ENCODE peak calls at places on chromosomes 6 and 20, in five cellular contexts. U is neural progenitor cell, C is SK-N-SH, Q is GM23248, G is HCT116. A is an unnamed sample.

GRCh38 chr6:52664185-52664990 is 6.5 kb upstream of the TMEM14A start:
- DNase-seq in Q (peak), U (peak), C (peak), G (peak), A (peak)

GRCh38 chr6:73308712-73309533 is 45.2 kb downstream of the DPPA5 start:
- DNase-seq in Q (no peak), G (peak), U (peak), C (no peak), A (peak)

GRCh38 chr20:474581-474980 is 12.2 kb upstream of the TBC1D20 start:
- DNase-seq in Q (no peak), G (no peak), U (no peak), C (no peak), A (no peak)

GRCh38 chr6:33971580-33971979 is 167.8 kb upstream of the MLN start:
- DNase-seq in Q (no peak), C (no peak), U (no peak), G (no peak), A (no peak)

GRCh38 chr6:18004256-18004985 is 17.0 kb upstream of the KIF13A start:
- DNase-seq in U (no peak), G (no peak), C (no peak), Q (no peak), A (no peak)

GRCh38 chr20:37315293-37316110 is 26.0 kb downstream of the MANBAL start:
- DNase-seq in G (no peak), Q (peak), C (peak), U (no peak), A (no peak)

GRCh38 chr6:3977875-3978711 is 100.8 kb downstream of the FAM217A start:
- DNase-seq in G (peak), U (peak), Q (peak), C (no peak), A (peak)

GRCh38 chr20:571754-572331 is 28.3 kb upstream of the CSNK2A1 start:
- DNase-seq in G (no peak), C (peak), Q (peak), U (peak), A (peak)

GRCh38 chr6:15504581-15505350 is 158.1 kb downstream of the DTNBP1 start:
- DNase-seq in G (no peak), C (peak), U (no peak), Q (peak), A (peak)

DNA sequence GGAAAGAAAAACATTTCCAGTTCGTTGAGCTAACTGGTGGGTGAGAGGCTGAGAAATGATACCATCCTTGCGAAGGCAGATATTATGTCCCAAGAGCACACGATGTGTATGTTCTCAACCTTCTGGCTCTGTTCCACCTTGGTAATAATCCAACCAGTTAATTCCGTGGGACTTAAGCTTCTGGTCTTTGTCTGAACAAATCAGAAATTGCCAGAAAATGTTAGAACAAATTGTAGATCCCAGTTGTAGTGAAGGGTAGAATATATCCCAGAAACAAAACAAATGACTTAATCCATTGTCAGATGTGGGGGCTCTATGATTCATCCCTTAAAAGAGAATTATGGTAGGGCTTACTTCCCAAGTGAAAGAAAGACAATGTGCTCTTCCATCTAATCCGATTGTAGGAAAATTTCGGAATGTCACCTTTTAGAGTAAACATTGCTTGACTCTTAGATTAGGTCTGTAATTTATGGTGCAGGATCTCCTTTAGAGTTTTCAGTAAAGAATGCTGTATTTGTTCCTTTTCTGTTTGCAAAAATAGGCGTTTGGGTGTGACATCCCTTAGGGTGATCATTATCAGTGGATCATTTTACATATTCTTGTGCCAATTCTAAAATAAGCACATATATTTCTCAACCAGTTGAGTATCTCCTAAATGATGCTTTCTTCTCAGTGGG is 234.5 kb upstream of the ZNF217 start:
- DNase-seq in C (no peak), G (peak), U (no peak), Q (peak), A (peak)
- TF ChIP-seq EZH2phosphoT487 in C (no peak), G (no peak), U (no peak), Q (no peak), A (no peak)

DNA sequence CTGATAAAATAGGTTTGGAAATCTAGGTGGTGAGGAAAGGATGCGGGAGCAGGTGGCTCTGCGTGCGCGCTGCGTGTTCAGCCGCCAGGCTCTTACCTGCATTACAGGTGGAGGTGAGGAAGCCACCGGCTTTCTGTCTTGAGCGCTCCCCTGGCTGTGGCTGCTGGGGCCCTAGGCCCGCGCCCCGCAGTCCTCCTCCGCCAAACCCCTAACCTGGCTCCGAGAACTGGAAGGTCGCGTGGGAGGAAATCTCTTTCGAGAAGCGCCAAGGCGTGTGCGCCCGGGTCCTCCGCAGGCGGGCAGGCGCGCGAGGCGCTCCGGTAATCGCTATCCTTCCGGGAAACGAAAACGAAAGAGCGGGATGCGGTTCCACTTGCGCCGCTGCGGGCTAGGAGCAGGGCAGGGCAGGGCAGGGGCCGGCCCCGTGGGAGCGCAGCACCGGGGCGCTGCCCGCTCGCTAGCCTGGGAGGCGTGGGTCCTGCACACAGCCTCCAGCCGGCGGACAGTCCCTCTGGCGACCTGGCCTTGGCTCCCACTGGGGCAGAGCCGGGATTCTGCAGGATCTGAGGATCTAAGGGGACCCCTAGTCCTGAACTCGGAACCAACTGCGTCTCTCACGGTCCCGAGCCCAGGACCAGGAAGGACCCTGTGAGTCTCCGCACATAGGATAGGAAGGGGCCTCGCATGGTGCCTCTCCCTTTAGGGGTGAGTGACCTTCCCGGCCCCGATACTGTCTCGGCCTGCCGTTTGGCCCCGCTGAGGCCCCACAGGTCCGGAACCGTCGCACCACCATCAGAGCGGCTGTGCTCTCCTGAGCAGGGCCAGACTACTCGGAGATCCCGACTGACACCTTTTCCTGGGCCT is at the start of gene ETV7:
- DNase-seq in U (peak), Q (peak), G (no peak), C (peak), A (peak)
- H3K9ac ChIP-seq in U (no peak), Q (peak), G (peak), C (peak), A (peak)

GRCh38 chr20:6657111-6657510 is 110.4 kb upstream of the BMP2 start:
- DNase-seq in C (no peak), G (no peak), U (no peak), Q (no peak), A (no peak)

GRCh38 chr20:6651016-6651415 is 116.5 kb upstream of the BMP2 start:
- DNase-seq in U (no peak), Q (peak), C (no peak), G (no peak), A (peak)

GRCh38 chr20:6654490-6655247 is 112.8 kb upstream of the BMP2 start:
- DNase-seq in C (no peak), G (no peak), Q (peak), U (no peak), A (peak)

GRCh38 chr20:6646237-6646636 is 121.2 kb upstream of the BMP2 start:
- DNase-seq in U (no peak), C (no peak), G (no peak), Q (no peak), A (no peak)

GRCh38 chr20:6651561-6651960 is 115.9 kb upstream of the BMP2 start:
- DNase-seq in G (no peak), Q (no peak), C (no peak), U (no peak), A (no peak)
- H3K27ac ChIP-seq in G (no peak), Q (no peak), C (no peak), U (no peak), A (peak)

GRCh38 chr6:87730310-87730709 is 28.3 kb upstream of the AKIRIN2 start:
- DNase-seq in C (no peak), Q (peak), G (no peak), U (no peak), A (peak)
- TF ChIP-seq EZH2phosphoT487 in C (no peak), Q (no peak), G (no peak), U (no peak), A (no peak)

GRCh38 chr20:53738945-53739798 is 145.5 kb upstream of the ZNF217 start:
- DNase-seq in Q (peak), C (no peak), U (no peak), G (no peak), A (peak)

GRCh38 chr20:53739799-53740785 is 146.5 kb upstream of the ZNF217 start:
- DNase-seq in C (no peak), U (no peak), Q (peak), G (no peak), A (peak)

GRCh38 chr20:53736757-53737403 is 143.2 kb upstream of the ZNF217 start:
- DNase-seq in Q (peak), G (no peak), C (no peak), U (no peak), A (peak)

GRCh38 chr20:53737404-53738038 is 143.9 kb upstream of the ZNF217 start:
- DNase-seq in G (no peak), Q (peak), C (no peak), U (no peak), A (peak)

GRCh38 chr20:53738039-53738944 is 144.7 kb upstream of the ZNF217 start:
- DNase-seq in C (peak), U (peak), G (no peak), Q (peak), A (peak)
- H3K9ac ChIP-seq in C (peak), U (no peak), G (peak), Q (peak), A (peak)

GRCh38 chr6:144330017-144330416 is 44.9 kb downstream of the UTRN start:
- DNase-seq in G (no peak), C (no peak), Q (no peak), U (no peak), A (no peak)

GRCh38 chr6:144331610-144332009 is 46.5 kb downstream of the UTRN start:
- DNase-seq in Q (peak), U (no peak), G (no peak), C (no peak), A (peak)

GRCh38 chr6:144334150-144334708 is 49.1 kb downstream of the UTRN start:
- DNase-seq in C (no peak), U (no peak), G (no peak), Q (no peak), A (no peak)

GRCh38 chr6:144330588-144330987 is 45.5 kb downstream of the UTRN start:
- DNase-seq in Q (no peak), U (peak), C (no peak), G (peak), A (peak)

DNA sequence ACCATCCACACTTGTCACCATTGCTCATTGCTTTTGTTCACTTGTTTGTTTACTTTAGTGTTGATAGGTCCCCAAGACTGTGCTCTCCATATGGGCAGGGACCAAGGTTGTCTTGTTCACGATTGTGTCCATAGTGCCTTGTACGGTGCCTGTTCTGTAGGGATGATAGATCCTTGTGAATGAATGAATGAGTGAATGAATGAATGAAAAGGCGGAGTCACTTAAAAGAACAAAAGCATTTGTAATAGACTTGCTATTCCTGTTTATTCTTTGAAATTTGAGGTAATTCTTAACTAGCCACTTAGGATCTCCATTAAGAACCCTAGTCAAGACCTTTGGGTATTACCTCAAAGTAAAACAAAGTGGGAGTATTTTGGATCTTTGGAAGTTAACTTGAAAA is 47.0 kb downstream of the UTRN start:
- DNase-seq in U (no peak), Q (no peak), G (no peak), C (no peak), A (no peak)
- H3K27ac ChIP-seq in U (no peak), Q (no peak), G (no peak), C (peak), A (no peak)

GRCh38 chr6:10759312-10759839 is 11.8 kb downstream of the TMEM14B start:
- DNase-seq in Q (peak), U (peak), G (peak), C (peak), A (peak)
- TF ChIP-seq EZH2phosphoT487 in Q (no peak), U (no peak), G (no peak), C (no peak), A (no peak)

GRCh38 chr6:122797537-122797936 is 8.5 kb downstream of the SMPDL3A start:
- DNase-seq in C (no peak), G (no peak), Q (no peak), U (no peak), A (no peak)
- H3K9ac ChIP-seq in C (no peak), G (no peak), Q (no peak), U (no peak), A (peak)

DNA sequence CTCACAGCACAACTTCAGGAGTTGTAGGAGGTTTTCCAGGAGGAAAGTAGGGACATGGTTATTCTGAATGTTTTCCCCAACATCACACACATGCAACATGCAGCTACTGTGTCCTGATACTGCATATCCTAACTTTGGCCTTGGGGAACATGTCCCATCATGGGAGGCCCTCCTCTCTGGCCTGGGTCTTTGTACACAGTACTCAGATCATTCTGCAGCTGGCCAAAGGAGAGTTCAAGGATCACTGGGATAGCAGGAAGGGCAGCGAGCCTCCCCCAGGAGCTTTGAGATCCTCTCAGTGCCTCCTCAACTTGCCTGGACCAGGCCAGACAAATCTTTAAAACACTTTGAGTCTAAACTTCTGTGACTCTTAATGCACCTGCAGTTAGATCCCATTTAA is 12.9 kb downstream of the CASS4 start:
- DNase-seq in U (no peak), G (no peak), Q (no peak), C (no peak), A (no peak)
- H3K27ac ChIP-seq in U (no peak), G (no peak), Q (no peak), C (no peak), A (no peak)